ENCODE peak calls at places on chromosomes 3 and 15, in eight cellular contexts. F is sciatic nerve; B is HFF-Myc; X is Calu3; V is activated T-helper 1 cell treated with anti-CD3 and anti-CD28 coated beads, Interleukin-12 subunit alpha, Interleukin-12 subunit beta, Interleukin-2, Interleukin-4 antibody, amounts not matched to agents 30 ng/mL and 10 ng/mL and 1 ng/mL, durations not matched to agents 14 hours and 24 hours and 36 hours; H is PC-9; A is hepatic stellate cell; P is transverse colon. N is an unnamed sample.

GRCh38 chr15:25735550-25736384 is 127.4 kb downstream of the ATP10A start:
- DNase-seq in B (no peak), X (no peak), F (no peak), A (no peak), P (no peak), H (no peak), V (no peak), N (no peak)

GRCh38 chr3:132721479-132722164 is 587 bp downstream of the NPHP3 start:
- DNase-seq in X (peak; percentile 85), H (peak; percentile 67), B (no peak), V (no peak), P (peak; percentile 65), F (peak; percentile 82), A (peak; percentile 67), N (peak; percentile 29)

GRCh38 chr3:185488465-185488864 is 10.4 kb downstream of the TMEM41A start:
- DNase-seq in V (no peak), A (no peak), X (no peak), F (no peak), H (no peak), P (no peak), B (no peak), N (no peak)

GRCh38 chr3:175564335-175564734 is 705.2 kb downstream of the NAALADL2 start:
- DNase-seq in P (no peak), B (no peak), H (no peak), V (no peak), A (no peak), F (no peak), X (no peak), N (no peak)

GRCh38 chr3:123489400-123490004 is 40.6 kb upstream of the ADCY5 start:
- DNase-seq in B (peak; percentile 69), A (peak; percentile 71), H (peak; percentile 60), V (peak; percentile 15), P (peak; percentile 68), F (peak; percentile 84), X (peak; percentile 78), N (peak; percentile 29)

GRCh38 chr15:73631915-73632669 is 1.1 kb downstream of the NPTN start:
- DNase-seq in A (peak; percentile 60), H (peak; percentile 18), P (peak; percentile 50), V (no peak), X (no peak), F (no peak), B (no peak), N (no peak)

GRCh38 chr15:38520035-38520434 is 44.6 kb downstream of the RASGRP1 start:
- DNase-seq in P (no peak), B (no peak), F (no peak), H (no peak), X (no peak), V (no peak), A (no peak), N (no peak)

GRCh38 chr3:10655131-10655530 is 149.7 kb upstream of the ATP2B2 start:
- DNase-seq in A (no peak), P (no peak), B (no peak), V (no peak), F (no peak), X (no peak), H (no peak), N (no peak)

GRCh38 chr3:170058127-170058526 is 20.3 kb downstream of the GPR160 start:
- DNase-seq in P (no peak), H (no peak), X (no peak), V (no peak), F (no peak), A (no peak), B (no peak), N (no peak)

GRCh38 chr3:70519913-70520659 is 207.6 kb upstream of the MDFIC2 start:
- DNase-seq in F (no peak), V (no peak), P (no peak), B (no peak), H (no peak), X (no peak), A (no peak), N (no peak)

GRCh38 chr3:73999501-73999900 is 374.8 kb upstream of the PDZRN3 start:
- DNase-seq in X (no peak), B (no peak), P (no peak), H (no peak), F (no peak), A (no peak), V (no peak), N (no peak)

GRCh38 chr3:196528639-196529233 is 13.6 kb upstream of the SMCO1 start:
- DNase-seq in A (peak; percentile 88), X (peak; percentile 95), V (peak; percentile 76), P (peak; percentile 79), B (no peak), F (peak; percentile 75), H (peak; percentile 93), N (no peak)

GRCh38 chr15:55564347-55565145 is 23.6 kb downstream of the PYGO1 start:
- DNase-seq in F (no peak), H (no peak), V (no peak), B (no peak), P (no peak), X (no peak), A (no peak), N (no peak)

GRCh38 chr3:52429779-52430415 is 15.0 kb downstream of the SEMA3G start:
- DNase-seq in A (no peak), H (no peak), F (peak; percentile 54), V (no peak), X (no peak), P (no peak), B (no peak), N (no peak)

GRCh38 chr15:41499109-41499851 is 5.6 kb downstream of the ITPKA start:
- DNase-seq in B (no peak), X (no peak), P (no peak), F (no peak), A (no peak), V (no peak), H (no peak), N (no peak)

GRCh38 chr3:57805674-57806073 is 49.6 kb downstream of the SLMAP start:
- DNase-seq in A (peak; percentile 40), F (no peak), P (no peak), B (peak; percentile 52), X (peak; percentile 28), V (no peak), H (peak; percentile 38), N (no peak)

GRCh38 chr3:46714728-46715506 is 2.8 kb downstream of the PRSS50 start:
- DNase-seq in H (no peak), P (no peak), A (no peak), V (no peak), X (no peak), B (no peak), F (no peak), N (no peak)

GRCh38 chr3:189334064-189334920 is 162.5 kb downstream of the TPRG1 start:
- DNase-seq in P (no peak), V (no peak), X (no peak), A (no peak), H (no peak), B (no peak), F (no peak), N (no peak)

GRCh38 chr3:42216820-42217416 is 49.1 kb downstream of the CCK start:
- DNase-seq in B (no peak), X (no peak), V (no peak), A (peak; percentile 89), F (no peak), P (no peak), H (no peak), N (no peak)

GRCh38 chr3:13612829-13613228 is 63.9 kb downstream of the FBLN2 start:
- DNase-seq in V (no peak), P (no peak), A (no peak), H (no peak), B (no peak), F (no peak), X (no peak), N (peak; percentile 94)

GRCh38 chr3:113266738-113267137 is 55.4 kb downstream of the BOC start:
- DNase-seq in H (no peak), F (no peak), B (no peak), X (no peak), A (no peak), V (no peak), P (no peak), N (no peak)

GRCh38 chr3:45105855-45106655 is 40.1 kb downstream of the CDCP1 start:
- DNase-seq in A (peak; percentile 52), F (no peak), V (peak; percentile 78), X (no peak), H (no peak), P (no peak), B (peak; percentile 85), N (peak; percentile 32)

GRCh38 chr3:148975696-148976095 is 15.6 kb upstream of the GYG1 start:
- DNase-seq in X (no peak), V (no peak), F (no peak), A (no peak), B (no peak), P (no peak), H (no peak), N (no peak)

GRCh38 chr3:86772699-86773098 is 218.2 kb downstream of the VGLL3 start:
- DNase-seq in H (no peak), F (no peak), B (no peak), X (no peak), V (no peak), P (no peak), A (no peak), N (no peak)

GRCh38 chr15:28051920-28052633 is 47.0 kb downstream of the OCA2 start:
- DNase-seq in F (no peak), V (no peak), B (no peak), A (no peak), P (no peak), H (no peak), X (no peak), N (no peak)

GRCh38 chr3:122382888-122383666 is at the start of gene MIX23:
- DNase-seq in X (peak; percentile 88), B (peak; percentile 64), P (peak; percentile 89), A (peak; percentile 84), V (peak; percentile 79), H (peak; percentile 87), F (peak; percentile 90), N (peak; percentile 26)

GRCh38 chr15:70323111-70323851 is 225.6 kb upstream of the TLE3 start:
- DNase-seq in V (no peak), P (peak; percentile 51), H (no peak), F (peak; percentile 83), X (no peak), A (no peak), B (no peak), N (no peak)

GRCh38 chr15:100667405-100668320 is 65.3 kb downstream of the ASB7 start:
- DNase-seq in X (no peak), B (no peak), H (no peak), F (no peak), V (no peak), A (no peak), P (peak; percentile 31), N (no peak)

GRCh38 chr15:50563756-50564155 is 17.3 kb upstream of the USP50 start:
- DNase-seq in V (no peak), B (no peak), A (no peak), F (no peak), H (no peak), P (no peak), X (no peak), N (no peak)

GRCh38 chr3:21138085-21138484 is 612.9 kb downstream of the ZNF385D start:
- DNase-seq in A (no peak), P (no peak), H (no peak), X (no peak), F (no peak), V (no peak), B (no peak), N (no peak)

GRCh38 chr3:11653298-11654055 is 9.8 kb upstream of the VGLL4 start:
- DNase-seq in B (no peak), V (no peak), H (no peak), X (no peak), P (no peak), F (no peak), A (no peak), N (no peak)

GRCh38 chr3:69649120-69649519 is 90.1 kb upstream of the MITF start:
- DNase-seq in V (no peak), A (no peak), F (no peak), B (no peak), X (no peak), P (no peak), H (no peak), N (no peak)

GRCh38 chr15:92399271-92399670 is 5.6 kb downstream of the ST8SIA2 start:
- DNase-seq in V (no peak), P (no peak), A (no peak), X (no peak), H (no peak), B (no peak), F (no peak), N (no peak)